ENCODE peak calls at places on chromosomes 5 and 9, in four cellular contexts. Q, E, T and R are unnamed samples.

GRCh38 chr9:131469951-131470350 is 32.8 kb upstream of the POMT1 start:
- DNase-seq in Q (no peak), E (no peak), T (no peak), R (no peak)

GRCh38 chr5:152255411-152255810 is 149.7 kb downstream of the NMUR2 start:
- DNase-seq in Q (no peak), E (no peak), T (no peak), R (no peak)

GRCh38 chr5:161369032-161369431 is 177.5 kb downstream of the GABRB2 start:
- DNase-seq in Q (no peak), E (no peak), T (no peak), R (no peak)

GRCh38 chr9:1005043-1005667 is 28.7 kb downstream of the DMRT3 start:
- DNase-seq in Q (peak), E (peak), T (peak), R (no peak)

GRCh38 chr9:14780251-14780650 is 57.7 kb upstream of the CER1 start:
- DNase-seq in Q (no peak), E (no peak), T (no peak), R (no peak)

GRCh38 chr5:157528036-157528632 is 47.4 kb downstream of the ADAM19 start:
- DNase-seq in Q (no peak), E (peak), T (no peak), R (no peak)

GRCh38 chr5:160118349-160119141 is 705 bp downstream of the PWWP2A start:
- DNase-seq in Q (no peak), E (peak), T (peak), R (peak)

GRCh38 chr5:24245821-24246220 is 399.0 kb downstream of the CDH10 start:
- DNase-seq in Q (no peak), E (no peak), T (no peak), R (no peak)

GRCh38 chr5:54795284-54795683 is 190.1 kb downstream of the ESM1 start:
- DNase-seq in Q (no peak), E (no peak), T (no peak), R (no peak)

GRCh38 chr5:82164109-82164956 is 113.8 kb downstream of the RPS23 start:
- DNase-seq in Q (no peak), E (no peak), T (no peak), R (no peak)

GRCh38 chr9:93108301-93109041 is 12.5 kb downstream of the CARD19 start:
- DNase-seq in Q (no peak), E (no peak), T (peak), R (no peak)

GRCh38 chr9:111839387-111839786 is 44.6 kb upstream of the SHOC1 start:
- DNase-seq in Q (peak), E (no peak), T (no peak), R (no peak)

GRCh38 chr5:111158105-111158744 is 66.0 kb upstream of the CAMK4 start:
- DNase-seq in Q (peak), E (peak), T (peak), R (peak)

GRCh38 chr9:116322521-116322920 is 168.9 kb downstream of the PAPPA start:
- DNase-seq in Q (no peak), E (no peak), T (no peak), R (no peak)

GRCh38 chr5:57209316-57210040 is 35.6 kb downstream of the GPBP1 start:
- DNase-seq in Q (no peak), E (no peak), T (no peak), R (no peak)

GRCh38 chr5:83077662-83078261 is 415 bp downstream of the XRCC4 start:
- DNase-seq in Q (peak), E (peak), T (peak), R (peak)

GRCh38 chr5:81038495-81038894 is 78.3 kb downstream of the RASGRF2 start:
- DNase-seq in Q (no peak), E (no peak), T (no peak), R (no peak)

DNA sequence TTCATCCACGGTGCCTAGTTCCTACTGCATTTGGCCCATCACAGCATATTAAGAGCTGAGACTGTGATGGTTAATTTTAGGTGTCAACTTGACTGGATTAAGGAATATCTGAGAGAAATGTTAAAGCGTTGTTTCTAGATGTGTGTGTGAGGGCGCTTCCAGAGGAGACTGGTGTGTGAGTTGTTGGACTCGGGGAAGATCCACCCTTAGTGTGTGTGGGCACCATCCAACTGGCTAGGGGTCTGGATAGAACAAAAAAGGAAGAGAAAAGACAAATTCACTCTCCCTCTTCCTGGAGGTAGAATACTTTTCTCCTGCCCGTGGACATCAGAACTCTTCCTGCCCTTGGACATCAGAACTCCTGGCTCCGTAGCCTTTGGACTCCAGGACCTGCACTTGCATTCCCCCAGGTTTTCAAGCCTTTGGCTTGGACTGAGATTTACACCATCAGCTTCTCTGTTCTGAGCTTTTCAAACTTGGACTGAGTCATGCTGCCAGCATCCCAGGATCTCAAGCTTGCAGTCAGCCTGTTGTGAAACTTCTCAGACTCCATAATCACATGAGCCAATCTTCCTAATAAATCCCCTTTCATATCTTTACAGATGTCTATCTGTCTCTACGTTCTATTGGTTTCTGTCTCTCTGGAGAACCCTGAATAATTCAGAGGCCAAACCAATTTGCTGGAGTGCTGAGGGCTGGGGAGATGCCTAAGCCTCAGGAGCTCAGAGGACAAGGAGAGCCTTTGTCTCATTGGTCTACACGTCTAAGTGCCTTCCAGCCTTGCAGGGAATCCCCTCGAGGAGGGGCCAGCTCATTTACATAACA is 164.5 kb downstream of the DCP2 start:
- DNase-seq in Q (no peak), E (no peak), T (no peak), R (no peak)
- TF ChIP-seq SP1 in Q (no peak), E (no peak), T (no peak), R (no peak)

DNA sequence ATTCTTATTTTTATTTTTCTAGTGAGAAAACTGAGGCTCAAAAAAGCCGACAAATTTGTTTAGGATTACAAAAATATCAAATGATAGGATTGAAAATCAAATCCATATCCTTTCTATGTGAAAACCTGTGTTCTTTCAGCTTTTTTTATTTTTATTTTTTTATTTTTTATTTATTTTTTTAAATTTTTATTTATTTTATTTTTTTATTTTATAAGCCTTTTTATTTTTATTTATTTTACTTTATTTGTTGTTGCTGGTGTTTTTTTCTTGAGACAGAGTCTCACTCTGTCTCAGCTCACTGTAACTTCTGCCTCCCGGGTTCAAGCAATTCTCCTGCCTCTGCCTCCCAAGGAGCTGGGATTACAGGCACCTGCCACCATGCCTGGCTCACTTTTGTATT is 45.4 kb upstream of the CDKN2B start:
- DNase-seq in Q (no peak), E (no peak), T (no peak), R (no peak)
- TF ChIP-seq SP1 in Q (no peak), E (no peak), T (no peak), R (no peak)

GRCh38 chr9:120916573-120916972 is 10.0 kb downstream of the TRAF1 start:
- DNase-seq in Q (no peak), E (no peak), T (no peak), R (no peak)
- TF ChIP-seq SP1 in Q (no peak), E (no peak), T (no peak), R (no peak)

DNA sequence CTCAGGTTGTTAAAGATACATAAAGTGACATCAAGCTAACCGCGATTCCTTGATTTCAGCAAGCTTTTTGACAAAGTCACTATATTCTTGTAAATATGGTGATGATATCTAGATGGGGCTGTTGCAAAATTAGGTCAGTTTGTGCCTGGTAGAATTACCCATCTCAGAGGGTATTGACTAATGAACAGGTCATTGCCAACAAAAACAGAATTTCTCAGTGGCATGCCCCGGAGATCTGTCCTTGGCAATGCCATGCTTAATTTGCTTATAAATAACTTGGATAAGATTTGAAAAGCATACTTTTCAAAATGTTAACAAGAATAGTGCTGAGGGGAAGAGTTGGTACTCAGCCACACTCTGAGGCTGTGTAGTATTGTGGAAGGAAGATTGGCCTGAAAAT is 783.3 kb upstream of the SEMA6A start:
- DNase-seq in Q (no peak), E (no peak), T (no peak), R (no peak)
- TF ChIP-seq SP1 in Q (no peak), E (no peak), T (no peak), R (no peak)

GRCh38 chr9:129571298-129572051 is 49.4 kb downstream of the C9orf50 start:
- DNase-seq in Q (peak), E (no peak), T (peak), R (no peak)

GRCh38 chr9:129568560-129569505 is 52.1 kb downstream of the C9orf50 start:
- DNase-seq in Q (peak), E (peak), T (peak), R (peak)

GRCh38 chr9:129570450-129571297 is 50.2 kb downstream of the C9orf50 start:
- DNase-seq in Q (peak), E (no peak), T (peak), R (no peak)

GRCh38 chr9:129567842-129568559 is 52.9 kb downstream of the C9orf50 start:
- DNase-seq in Q (peak), E (no peak), T (peak), R (no peak)

DNA sequence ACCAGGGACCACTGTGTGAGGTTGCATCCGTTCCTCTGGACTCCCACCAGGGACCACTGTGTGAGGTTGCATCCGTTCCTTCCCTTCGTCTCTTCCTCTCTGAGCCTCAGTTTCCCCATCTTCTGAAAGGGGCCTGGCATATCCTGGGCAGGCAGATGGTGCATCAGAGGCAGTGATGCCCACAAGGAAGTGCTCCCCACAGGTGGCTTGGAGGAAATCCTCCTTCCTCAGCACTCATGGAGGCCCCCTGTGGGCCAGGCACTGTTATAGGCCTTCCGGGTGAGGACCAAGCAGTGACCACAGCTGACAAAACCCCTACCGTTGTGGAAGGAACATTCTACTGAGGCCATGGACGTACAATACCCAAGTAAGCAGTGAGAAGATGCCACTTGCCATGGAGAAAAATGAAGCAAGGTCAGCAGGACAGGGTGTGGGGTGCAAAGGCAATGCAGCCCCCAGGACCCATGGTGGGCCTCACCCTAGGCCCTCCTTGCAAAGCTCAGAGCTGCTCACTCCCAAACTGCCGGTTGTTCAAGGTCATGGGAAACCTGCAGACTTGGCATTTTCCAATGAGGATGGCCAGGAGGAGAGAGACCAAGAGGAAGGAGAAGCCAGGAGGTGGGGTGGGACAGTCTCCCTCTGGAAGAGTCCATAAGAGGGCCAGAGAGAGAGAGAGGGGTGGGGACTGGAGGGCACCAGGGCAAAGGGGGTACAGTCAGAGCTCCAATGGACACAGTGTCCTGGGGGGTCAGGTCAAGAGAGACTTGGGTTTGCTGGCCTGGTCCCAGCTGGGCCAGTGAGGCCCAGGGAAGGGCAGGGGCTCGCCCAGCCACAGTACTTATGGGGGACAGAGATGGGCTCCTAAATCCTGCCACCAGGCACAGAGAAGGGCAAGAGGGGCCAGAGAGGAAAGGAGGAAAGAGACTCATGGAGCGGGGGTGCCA is 51.1 kb downstream of the C9orf50 start:
- DNase-seq in Q (peak), E (no peak), T (peak), R (peak)
- TF ChIP-seq SP1 in Q (no peak), E (no peak), T (peak), R (no peak)

GRCh38 chr5:179820483-179821297 is at the start of gene SQSTM1:
- DNase-seq in Q (peak), E (peak), T (peak), R (peak)
- TF ChIP-seq SP1 in Q (no peak), E (peak), T (no peak), R (no peak)